ENCODE peak calls at places on chromosomes 1 and 21, in ten cellular contexts. One of them, this sample, is unnamed.
A peak's percentile ranks its signal among the peaks of the same experiment; 100 is the strongest.

GRCh38 chr1:69129538-69129937 is 438.2 kb upstream of the LRRC7 start:
- DNase-seq in fibroblast of lung: no peak
- DNase-seq in GM23338: no peak
- DNase-seq in ovary: no peak
- DNase-seq in AG04450: no peak
- DNase-seq in psoas muscle: no peak
- DNase-seq in mammary epithelial cell: no peak
- DNase-seq in esophagus squamous epithelium: no peak
- DNase-seq in mesothelial cell of epicardium: no peak
- DNase-seq in CD4-positive, alpha-beta T cell: no peak
- DNase-seq in this sample: no peak

GRCh38 chr1:38418195-38419030 is 371.8 kb upstream of the POU3F1 start:
- DNase-seq in fibroblast of lung: peak; percentile 52
- DNase-seq in GM23338: no peak
- DNase-seq in ovary: no peak
- DNase-seq in AG04450: no peak
- DNase-seq in psoas muscle: no peak
- DNase-seq in mammary epithelial cell: no peak
- DNase-seq in esophagus squamous epithelium: no peak
- DNase-seq in mesothelial cell of epicardium: no peak
- DNase-seq in CD4-positive, alpha-beta T cell: no peak
- DNase-seq in this sample: no peak

GRCh38 chr1:30523055-30524020 is 200.0 kb downstream of the MATN1 start:
- DNase-seq in fibroblast of lung: peak; percentile 93
- DNase-seq in GM23338: no peak
- DNase-seq in ovary: no peak
- DNase-seq in AG04450: no peak
- DNase-seq in psoas muscle: peak; percentile 79
- DNase-seq in mammary epithelial cell: peak; percentile 92
- DNase-seq in esophagus squamous epithelium: no peak
- DNase-seq in mesothelial cell of epicardium: no peak
- DNase-seq in CD4-positive, alpha-beta T cell: no peak
- DNase-seq in this sample: peak; percentile 49

GRCh38 chr21:15210235-15210678 is 145.5 kb upstream of the NRIP1 start:
- DNase-seq in fibroblast of lung: no peak
- DNase-seq in GM23338: no peak
- DNase-seq in ovary: no peak
- DNase-seq in AG04450: no peak
- DNase-seq in psoas muscle: peak; percentile 63
- DNase-seq in mammary epithelial cell: peak; percentile 75
- DNase-seq in esophagus squamous epithelium: no peak
- DNase-seq in mesothelial cell of epicardium: no peak
- DNase-seq in CD4-positive, alpha-beta T cell: no peak
- DNase-seq in this sample: no peak

GRCh38 chr1:152167835-152168534 is 9.0 kb upstream of the RPTN start:
- DNase-seq in fibroblast of lung: peak; percentile 97
- DNase-seq in GM23338: no peak
- DNase-seq in ovary: no peak
- DNase-seq in AG04450: no peak
- DNase-seq in psoas muscle: no peak
- DNase-seq in mammary epithelial cell: peak; percentile 99
- DNase-seq in esophagus squamous epithelium: no peak
- DNase-seq in mesothelial cell of epicardium: no peak
- DNase-seq in CD4-positive, alpha-beta T cell: no peak
- DNase-seq in this sample: no peak

GRCh38 chr1:230158422-230159291 is 91.6 kb downstream of the GALNT2 start:
- DNase-seq in fibroblast of lung: no peak
- DNase-seq in GM23338: no peak
- DNase-seq in ovary: no peak
- DNase-seq in AG04450: no peak
- DNase-seq in psoas muscle: no peak
- DNase-seq in mammary epithelial cell: no peak
- DNase-seq in esophagus squamous epithelium: no peak
- DNase-seq in mesothelial cell of epicardium: no peak
- DNase-seq in CD4-positive, alpha-beta T cell: no peak
- DNase-seq in this sample: no peak

GRCh38 chr1:25958475-25958874 is 39.4 kb downstream of the PAFAH2 start:
- DNase-seq in fibroblast of lung: peak; percentile 90
- DNase-seq in GM23338: no peak
- DNase-seq in ovary: no peak
- DNase-seq in AG04450: peak; percentile 26
- DNase-seq in psoas muscle: no peak
- DNase-seq in mammary epithelial cell: peak; percentile 58
- DNase-seq in esophagus squamous epithelium: no peak
- DNase-seq in mesothelial cell of epicardium: no peak
- DNase-seq in CD4-positive, alpha-beta T cell: no peak
- DNase-seq in this sample: no peak

GRCh38 chr1:19448491-19449439 is 36.6 kb downstream of the CAPZB start:
- DNase-seq in fibroblast of lung: peak; percentile 90
- DNase-seq in GM23338: no peak
- DNase-seq in ovary: no peak
- DNase-seq in AG04450: peak; percentile 85
- DNase-seq in psoas muscle: peak; percentile 78
- DNase-seq in mammary epithelial cell: peak; percentile 84
- DNase-seq in esophagus squamous epithelium: no peak
- DNase-seq in mesothelial cell of epicardium: no peak
- DNase-seq in CD4-positive, alpha-beta T cell: no peak
- DNase-seq in this sample: peak; percentile 93

GRCh38 chr21:17688912-17689874 is 76.5 kb upstream of the BTG3 start:
- DNase-seq in fibroblast of lung: peak; percentile 67
- DNase-seq in GM23338: peak; percentile 33
- DNase-seq in ovary: peak; percentile 74
- DNase-seq in AG04450: no peak
- DNase-seq in psoas muscle: no peak
- DNase-seq in mammary epithelial cell: peak; percentile 96
- DNase-seq in esophagus squamous epithelium: no peak
- DNase-seq in mesothelial cell of epicardium: peak; percentile 78
- DNase-seq in CD4-positive, alpha-beta T cell: peak; percentile 44
- DNase-seq in this sample: no peak

GRCh38 chr1:24584103-24584764 is 28.3 kb downstream of the NCMAP start:
- DNase-seq in fibroblast of lung: no peak
- DNase-seq in GM23338: no peak
- DNase-seq in ovary: no peak
- DNase-seq in AG04450: no peak
- DNase-seq in psoas muscle: no peak
- DNase-seq in mammary epithelial cell: no peak
- DNase-seq in esophagus squamous epithelium: no peak
- DNase-seq in mesothelial cell of epicardium: no peak
- DNase-seq in CD4-positive, alpha-beta T cell: no peak
- DNase-seq in this sample: no peak

GRCh38 chr21:25813917-25814316 is 79.1 kb downstream of the GABPA start:
- DNase-seq in fibroblast of lung: no peak
- DNase-seq in GM23338: no peak
- DNase-seq in ovary: no peak
- DNase-seq in AG04450: no peak
- DNase-seq in psoas muscle: no peak
- DNase-seq in mammary epithelial cell: peak; percentile 64
- DNase-seq in esophagus squamous epithelium: no peak
- DNase-seq in mesothelial cell of epicardium: no peak
- DNase-seq in CD4-positive, alpha-beta T cell: no peak
- DNase-seq in this sample: no peak

DNA sequence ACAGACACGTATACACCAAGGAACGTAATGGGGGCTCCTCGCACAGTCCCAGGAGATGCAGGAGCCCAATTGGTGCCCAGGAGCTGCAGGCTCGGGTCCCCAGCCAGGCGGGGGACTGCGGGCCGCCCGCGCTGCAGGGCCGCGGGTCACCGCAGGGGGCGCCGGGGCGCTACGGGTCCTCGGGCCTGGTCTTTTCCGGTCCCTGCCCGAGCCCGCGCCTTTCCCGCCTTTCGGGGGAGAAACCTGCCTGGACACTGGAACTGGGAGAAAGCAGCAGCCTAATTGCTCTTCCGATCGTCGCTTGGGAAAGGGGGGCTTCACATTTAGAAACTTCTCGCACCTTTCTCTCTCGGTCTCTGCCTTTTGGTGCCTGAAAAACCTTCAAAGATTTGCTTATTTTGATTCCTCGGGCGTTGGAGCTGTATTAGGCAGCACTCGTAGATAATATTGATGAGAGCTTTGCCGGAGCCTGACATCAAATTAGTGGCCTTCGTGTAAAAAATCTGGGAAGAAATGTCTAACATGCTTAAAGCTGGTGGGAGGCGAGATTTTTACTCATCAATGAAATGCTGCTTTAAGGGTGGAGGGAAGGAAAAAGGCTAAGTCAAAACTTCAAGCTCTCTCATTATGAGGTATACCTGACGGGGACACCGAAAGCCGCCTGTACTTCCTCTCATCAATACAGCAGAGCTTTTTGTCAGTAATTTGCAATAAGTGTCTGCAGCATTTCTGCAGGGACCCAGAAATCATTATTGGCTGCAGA is 12.6 kb upstream of the BARHL2 start:
- DNase-seq in fibroblast of lung: no peak
- DNase-seq in GM23338: peak; percentile 91
- DNase-seq in ovary: no peak
- DNase-seq in AG04450: no peak
- DNase-seq in psoas muscle: no peak
- DNase-seq in mammary epithelial cell: no peak
- DNase-seq in esophagus squamous epithelium: no peak
- DNase-seq in mesothelial cell of epicardium: no peak
- DNase-seq in CD4-positive, alpha-beta T cell: no peak
- DNase-seq in this sample: no peak
- TF ChIP-seq CTCF in fibroblast of lung: peak; percentile 18
- TF ChIP-seq CTCF in GM23338: peak; percentile 62
- TF ChIP-seq CTCF in ovary: no peak
- TF ChIP-seq CTCF in AG04450: no peak
- TF ChIP-seq CTCF in psoas muscle: peak; percentile 16
- TF ChIP-seq CTCF in mammary epithelial cell: peak; percentile 23
- TF ChIP-seq CTCF in esophagus squamous epithelium: no peak
- TF ChIP-seq CTCF in mesothelial cell of epicardium: peak; percentile 75
- TF ChIP-seq CTCF in CD4-positive, alpha-beta T cell: peak; percentile 34
- TF ChIP-seq CTCF in this sample: peak; percentile 41

GRCh38 chr1:94528271-94528670 is 13.3 kb downstream of the F3 start:
- DNase-seq in fibroblast of lung: peak; percentile 23
- DNase-seq in GM23338: peak; percentile 27
- DNase-seq in ovary: no peak
- DNase-seq in AG04450: no peak
- DNase-seq in psoas muscle: no peak
- DNase-seq in mammary epithelial cell: peak; percentile 74
- DNase-seq in esophagus squamous epithelium: no peak
- DNase-seq in mesothelial cell of epicardium: no peak
- DNase-seq in CD4-positive, alpha-beta T cell: no peak
- DNase-seq in this sample: no peak
- TF ChIP-seq CTCF in fibroblast of lung: no peak
- TF ChIP-seq CTCF in GM23338: peak; percentile 39
- TF ChIP-seq CTCF in ovary: no peak
- TF ChIP-seq CTCF in AG04450: no peak
- TF ChIP-seq CTCF in psoas muscle: no peak
- TF ChIP-seq CTCF in mammary epithelial cell: peak; percentile 20
- TF ChIP-seq CTCF in esophagus squamous epithelium: no peak
- TF ChIP-seq CTCF in mesothelial cell of epicardium: no peak
- TF ChIP-seq CTCF in CD4-positive, alpha-beta T cell: no peak
- TF ChIP-seq CTCF in this sample: no peak

GRCh38 chr1:167206166-167206835 is 14.4 kb upstream of the POU2F1 start:
- DNase-seq in fibroblast of lung: no peak
- DNase-seq in GM23338: peak; percentile 54
- DNase-seq in ovary: no peak
- DNase-seq in AG04450: no peak
- DNase-seq in psoas muscle: no peak
- DNase-seq in mammary epithelial cell: no peak
- DNase-seq in esophagus squamous epithelium: no peak
- DNase-seq in mesothelial cell of epicardium: no peak
- DNase-seq in CD4-positive, alpha-beta T cell: no peak
- DNase-seq in this sample: no peak

GRCh38 chr1:167208624-167208976 is 12.1 kb upstream of the POU2F1 start:
- DNase-seq in fibroblast of lung: no peak
- DNase-seq in GM23338: no peak
- DNase-seq in ovary: no peak
- DNase-seq in AG04450: no peak
- DNase-seq in psoas muscle: no peak
- DNase-seq in mammary epithelial cell: no peak
- DNase-seq in esophagus squamous epithelium: no peak
- DNase-seq in mesothelial cell of epicardium: no peak
- DNase-seq in CD4-positive, alpha-beta T cell: no peak
- DNase-seq in this sample: no peak

GRCh38 chr1:167209044-167209443 is 11.6 kb upstream of the POU2F1 start:
- DNase-seq in fibroblast of lung: no peak
- DNase-seq in GM23338: no peak
- DNase-seq in ovary: no peak
- DNase-seq in AG04450: no peak
- DNase-seq in psoas muscle: no peak
- DNase-seq in mammary epithelial cell: no peak
- DNase-seq in esophagus squamous epithelium: no peak
- DNase-seq in mesothelial cell of epicardium: no peak
- DNase-seq in CD4-positive, alpha-beta T cell: no peak
- DNase-seq in this sample: no peak

GRCh38 chr1:167210966-167211674 is 9.6 kb upstream of the POU2F1 start:
- DNase-seq in fibroblast of lung: no peak
- DNase-seq in GM23338: no peak
- DNase-seq in ovary: no peak
- DNase-seq in AG04450: no peak
- DNase-seq in psoas muscle: no peak
- DNase-seq in mammary epithelial cell: peak; percentile 88
- DNase-seq in esophagus squamous epithelium: no peak
- DNase-seq in mesothelial cell of epicardium: no peak
- DNase-seq in CD4-positive, alpha-beta T cell: no peak
- DNase-seq in this sample: no peak

GRCh38 chr1:167207940-167208623 is 12.6 kb upstream of the POU2F1 start:
- DNase-seq in fibroblast of lung: no peak
- DNase-seq in GM23338: peak; percentile 37
- DNase-seq in ovary: no peak
- DNase-seq in AG04450: no peak
- DNase-seq in psoas muscle: no peak
- DNase-seq in mammary epithelial cell: no peak
- DNase-seq in esophagus squamous epithelium: no peak
- DNase-seq in mesothelial cell of epicardium: no peak
- DNase-seq in CD4-positive, alpha-beta T cell: no peak
- DNase-seq in this sample: no peak
- TF ChIP-seq CTCF in fibroblast of lung: no peak
- TF ChIP-seq CTCF in GM23338: peak; percentile 56
- TF ChIP-seq CTCF in ovary: no peak
- TF ChIP-seq CTCF in AG04450: peak; percentile 21
- TF ChIP-seq CTCF in psoas muscle: no peak
- TF ChIP-seq CTCF in mammary epithelial cell: peak; percentile 32
- TF ChIP-seq CTCF in esophagus squamous epithelium: no peak
- TF ChIP-seq CTCF in mesothelial cell of epicardium: no peak
- TF ChIP-seq CTCF in CD4-positive, alpha-beta T cell: no peak
- TF ChIP-seq CTCF in this sample: peak; percentile 26

DNA sequence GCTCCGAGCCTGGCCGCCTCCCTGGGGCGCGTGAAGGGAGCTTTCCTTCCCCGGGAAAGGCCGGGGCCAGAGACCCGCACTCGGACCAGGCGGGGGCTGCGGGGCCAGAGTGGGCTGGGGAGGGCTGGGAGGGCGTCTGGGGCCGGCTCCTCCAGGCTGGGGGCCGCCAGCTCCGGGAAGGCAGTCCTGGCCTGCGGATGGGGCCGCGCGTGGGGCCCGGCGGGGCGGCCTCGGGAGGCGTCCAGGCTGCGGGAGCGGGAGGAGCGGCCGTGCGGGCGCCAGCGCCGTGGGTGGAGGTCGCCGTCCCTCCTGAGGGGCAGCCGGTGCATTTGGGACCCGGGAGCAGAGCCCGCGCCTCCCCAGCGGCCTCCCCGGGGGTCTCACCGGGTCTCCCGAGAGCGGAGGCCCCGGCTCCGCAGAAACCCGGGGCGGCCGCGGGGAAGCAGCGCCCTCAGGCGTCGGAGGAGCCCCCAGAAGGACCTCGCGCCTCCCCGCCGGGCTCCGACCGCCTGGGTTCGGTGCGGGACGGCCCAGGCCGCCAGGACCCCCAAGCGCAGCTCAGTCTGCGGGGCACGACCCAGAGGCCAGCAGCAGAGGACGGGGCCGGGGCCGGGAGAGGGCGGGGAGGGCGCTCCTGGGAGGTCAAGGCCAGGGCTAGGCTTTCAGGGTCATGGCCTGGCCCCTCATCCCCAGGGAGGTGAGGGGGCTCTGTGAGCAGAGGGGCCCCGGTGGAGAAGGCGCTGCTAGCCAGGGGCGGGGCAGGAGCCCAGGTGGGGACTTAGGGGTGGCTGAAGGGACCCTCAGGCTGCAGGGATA is 7.3 kb upstream of the SLX9 start:
- DNase-seq in fibroblast of lung: no peak
- DNase-seq in GM23338: no peak
- DNase-seq in ovary: no peak
- DNase-seq in AG04450: no peak
- DNase-seq in psoas muscle: peak; percentile 70
- DNase-seq in mammary epithelial cell: no peak
- DNase-seq in esophagus squamous epithelium: no peak
- DNase-seq in mesothelial cell of epicardium: no peak
- DNase-seq in CD4-positive, alpha-beta T cell: peak; percentile 54
- DNase-seq in this sample: no peak
- TF ChIP-seq CTCF in fibroblast of lung: no peak
- TF ChIP-seq CTCF in GM23338: no peak
- TF ChIP-seq CTCF in ovary: peak; percentile 18
- TF ChIP-seq CTCF in AG04450: peak; percentile 41
- TF ChIP-seq CTCF in psoas muscle: peak; percentile 49
- TF ChIP-seq CTCF in mammary epithelial cell: no peak
- TF ChIP-seq CTCF in esophagus squamous epithelium: peak; percentile 50
- TF ChIP-seq CTCF in mesothelial cell of epicardium: no peak
- TF ChIP-seq CTCF in CD4-positive, alpha-beta T cell: peak; percentile 76
- TF ChIP-seq CTCF in this sample: peak; percentile 54

This sample was measured in osteocyte.